ENCODE peak calls at places on chromosome 6, in eight cellular contexts. S is activated T-helper 1 cell treated with Interleukin-2 at 50 U/mL for 16 hours; L is NCI-H748 treated with DMSO at 0.1 percent for 48 hours; G is transverse colon; N is stimulated activated CD8-positive, alpha-beta memory T cell treated with anti-CD3 and anti-CD28 coated beads, Interleukin-2, amount 100 ng/mL, for 48 hours; P is GM13976; J is SK-N-MC; K is AG20443. X is an unnamed sample.

GRCh38 chr6:155126727-155127439 is 131.8 kb downstream of the TIAM2 start:
- DNase-seq in L (no peak), S (no peak), K (peak), P (peak), J (no peak), G (no peak), N (peak), X (peak)

GRCh38 chr6:7216941-7217621 is 95.9 kb downstream of the SSR1 start:
- DNase-seq in G (no peak), S (no peak), K (no peak), J (no peak), L (no peak), N (no peak), P (no peak), X (no peak)

GRCh38 chr6:78749326-78749725 is 118.0 kb upstream of the IRAK1BP1 start:
- DNase-seq in K (no peak), S (no peak), J (no peak), L (no peak), G (no peak), N (no peak), P (no peak), X (peak)

GRCh38 chr6:169689247-169689646 is 12.6 kb downstream of the WDR27 start:
- DNase-seq in S (no peak), P (no peak), N (no peak), L (no peak), K (no peak), G (no peak), J (no peak), X (peak)

GRCh38 chr6:26159417-26160273 is 72.4 kb downstream of the HFE start:
- DNase-seq in K (peak), J (no peak), L (peak), G (no peak), S (no peak), N (no peak), P (no peak), X (no peak)

GRCh38 chr6:129694036-129694435 is 15.9 kb downstream of the ARHGAP18 start:
- DNase-seq in P (no peak), G (no peak), J (no peak), S (no peak), K (no peak), L (no peak), N (no peak), X (no peak)

GRCh38 chr6:41634657-41635056 is 3.6 kb upstream of the MDFI start:
- DNase-seq in P (no peak), J (no peak), G (no peak), K (no peak), N (no peak), S (no peak), L (no peak), X (no peak)

GRCh38 chr6:167982063-167982462 is 15.4 kb upstream of the KIF25 start:
- DNase-seq in K (no peak), P (no peak), G (no peak), L (no peak), N (no peak), J (no peak), S (no peak), X (no peak)

GRCh38 chr6:117469791-117470190 is 12.7 kb upstream of the DCBLD1 start:
- DNase-seq in K (no peak), J (no peak), L (no peak), G (no peak), S (no peak), N (no peak), P (no peak), X (no peak)

GRCh38 chr6:134398453-134398852 is 80.5 kb upstream of the SGK1 start:
- DNase-seq in P (no peak), K (no peak), G (peak), S (no peak), N (no peak), J (no peak), L (no peak), X (no peak)

GRCh38 chr6:162864901-162865300 is 137.1 kb downstream of the PACRG start:
- DNase-seq in G (no peak), P (no peak), K (no peak), L (no peak), J (no peak), N (no peak), S (no peak), X (no peak)